ENCODE peak calls at places on chromosome 22, in ten cellular contexts. K is sigmoid colon, R is body of pancreas, W is breast epithelium, H is A549, G is uterus, M is right lobe of liver, O is Peyer's patch, P is IMR-90, B is heart left ventricle. Y is an unnamed sample.
A peak's percentile ranks its signal among the peaks of the same experiment; 100 is the strongest.

GRCh38 chr22:29658171-29658570 is 54.7 kb downstream of the NF2 start:
- DNase-seq in R (no peak), O (no peak), B (no peak), K (no peak), M (no peak), H (no peak), G (no peak), W (no peak), P (no peak), Y (no peak)

GRCh38 chr22:48098243-48098935 is 1335.9 kb downstream of the TBC1D22A start:
- DNase-seq in W (no peak), B (no peak), K (no peak), O (peak; percentile 47), R (no peak), H (no peak), G (peak; percentile 1), P (no peak), M (no peak), Y (no peak)

GRCh38 chr22:30575859-30576258 is 1.4 kb upstream of the GAL3ST1 start:
- DNase-seq in P (no peak), W (no peak), K (no peak), O (no peak), R (peak; percentile 81), B (no peak), M (no peak), G (no peak), H (no peak), Y (no peak)

GRCh38 chr22:28799125-28799833 is 1.1 kb downstream of the XBP1 start:
- DNase-seq in G (peak; percentile 66), H (peak; percentile 71), P (peak; percentile 96), R (peak; percentile 53), O (no peak), B (no peak), W (no peak), K (peak; percentile 91), M (no peak), Y (peak; percentile 44)

GRCh38 chr22:28994522-28994921 is 67.1 kb downstream of the C22orf31 start:
- DNase-seq in H (no peak), R (no peak), K (no peak), G (no peak), O (no peak), W (no peak), M (no peak), P (no peak), B (no peak), Y (no peak)

GRCh38 chr22:33014621-33015020 is 43.6 kb downstream of the SYN3 start:
- DNase-seq in G (no peak), O (peak; percentile 10), K (no peak), B (no peak), P (no peak), R (no peak), M (no peak), W (no peak), H (no peak), Y (peak; percentile 57)

GRCh38 chr22:21762712-21763581 is 27.4 kb upstream of the YPEL1 start:
- DNase-seq in O (no peak), W (no peak), G (no peak), K (no peak), M (no peak), B (no peak), H (no peak), R (no peak), P (no peak), Y (no peak)

GRCh38 chr22:41003976-41004375 is 52.8 kb downstream of the RBX1 start:
- DNase-seq in M (no peak), R (no peak), H (no peak), W (no peak), O (no peak), K (no peak), B (no peak), G (no peak), P (no peak), Y (no peak)

GRCh38 chr22:45777852-45778172 is 106.2 kb downstream of the ATXN10 start:
- DNase-seq in P (no peak), M (no peak), R (no peak), O (no peak), H (no peak), B (no peak), W (no peak), K (no peak), G (no peak), Y (no peak)

GRCh38 chr22:45891996-45892621 is 84.9 kb downstream of the WNT7B start:
- DNase-seq in O (no peak), G (no peak), W (no peak), M (no peak), H (no peak), P (no peak), K (no peak), R (no peak), B (no peak), Y (no peak)

GRCh38 chr22:19120829-19121630 is 1.2 kb downstream of the DGCR2 start:
- DNase-seq in G (no peak), H (peak; percentile 64), B (no peak), O (no peak), K (no peak), W (peak; percentile 70), P (peak; percentile 33), M (peak; percentile 77), R (peak; percentile 88), Y (peak; percentile 40)

GRCh38 chr22:47586038-47586437 is 823.6 kb downstream of the TBC1D22A start:
- DNase-seq in W (no peak), O (no peak), K (peak; percentile 11), R (no peak), M (no peak), B (no peak), H (no peak), G (no peak), P (no peak), Y (no peak)

GRCh38 chr22:37518509-37519267 is 527 bp downstream of the CARD10 start:
- DNase-seq in M (peak; percentile 59), G (no peak), R (peak; percentile 49), W (no peak), P (no peak), O (no peak), B (no peak), H (no peak), K (no peak), Y (no peak)
- H3K27ac ChIP-seq in M (peak overlapping the region; percentile 62), G (peak overlapping the region; percentile 53), R (peak overlapping the region; percentile 46), W (peak overlapping the region; percentile 83), P (peak overlapping the region; percentile 12), O (peak overlapping the region; percentile 86), B (peak overlapping the region; percentile 83), H (peak overlapping the region; percentile 90), K (peak overlapping the region; percentile 53), Y (peak overlapping the region; percentile 71)

GRCh38 chr22:23481369-23481768 is 98.7 kb downstream of the IGLL1 start:
- DNase-seq in K (no peak), H (no peak), P (no peak), G (no peak), O (no peak), M (no peak), W (no peak), R (no peak), B (no peak), Y (no peak)
- TF ChIP-seq POLR2A in K (no peak), H (no peak), P (no peak), G (no peak), O (no peak), M (no peak), W (no peak), R (no peak), B (no peak), Y (no peak)

GRCh38 chr22:39242809-39243442 is 1.9 kb downstream of the PDGFB start:
- DNase-seq in W (peak; percentile 81), P (no peak), H (no peak), B (no peak), G (no peak), K (no peak), M (no peak), R (peak; percentile 89), O (no peak), Y (no peak)
- H3K27ac ChIP-seq in W (peak overlapping the region; percentile 93), P (no peak overlapping the region), H (peak overlapping the region; percentile 70), B (peak overlapping the region; percentile 98), G (peak overlapping the region; percentile 76), K (peak overlapping the region; percentile 76), M (peak overlapping the region; percentile 37), R (peak overlapping the region; percentile 68), O (peak overlapping the region; percentile 79), Y (peak overlapping the region; percentile 26)

DNA sequence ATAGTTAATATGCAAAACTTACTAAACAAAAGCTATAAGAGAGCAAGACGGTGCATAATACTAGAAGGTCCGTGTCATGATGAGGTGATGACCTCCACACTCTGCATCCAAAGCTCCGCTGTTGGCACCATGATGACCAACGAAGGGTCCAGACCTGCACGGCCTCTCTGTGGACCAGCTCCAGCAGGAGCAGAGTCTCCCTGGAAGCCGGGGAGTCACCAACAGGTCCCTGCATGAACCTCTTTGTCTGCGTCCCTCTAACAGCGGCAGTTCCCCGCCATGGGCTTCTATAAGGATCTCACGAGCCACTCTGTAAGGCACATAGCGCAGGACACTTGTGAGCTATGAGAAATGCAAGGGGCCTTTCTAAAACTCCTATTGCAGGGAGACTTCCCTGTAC is 517.3 kb downstream of the BRD1 start:
- DNase-seq in W (no peak), O (no peak), P (no peak), M (peak; percentile 3), B (peak; percentile 6), K (peak; percentile 15), H (no peak), G (no peak), R (no peak), Y (peak; percentile 4)
- TF ChIP-seq POLR2A in W (no peak), O (no peak), P (no peak), M (no peak), B (no peak), K (no peak), H (no peak), G (no peak), R (no peak), Y (no peak)

DNA sequence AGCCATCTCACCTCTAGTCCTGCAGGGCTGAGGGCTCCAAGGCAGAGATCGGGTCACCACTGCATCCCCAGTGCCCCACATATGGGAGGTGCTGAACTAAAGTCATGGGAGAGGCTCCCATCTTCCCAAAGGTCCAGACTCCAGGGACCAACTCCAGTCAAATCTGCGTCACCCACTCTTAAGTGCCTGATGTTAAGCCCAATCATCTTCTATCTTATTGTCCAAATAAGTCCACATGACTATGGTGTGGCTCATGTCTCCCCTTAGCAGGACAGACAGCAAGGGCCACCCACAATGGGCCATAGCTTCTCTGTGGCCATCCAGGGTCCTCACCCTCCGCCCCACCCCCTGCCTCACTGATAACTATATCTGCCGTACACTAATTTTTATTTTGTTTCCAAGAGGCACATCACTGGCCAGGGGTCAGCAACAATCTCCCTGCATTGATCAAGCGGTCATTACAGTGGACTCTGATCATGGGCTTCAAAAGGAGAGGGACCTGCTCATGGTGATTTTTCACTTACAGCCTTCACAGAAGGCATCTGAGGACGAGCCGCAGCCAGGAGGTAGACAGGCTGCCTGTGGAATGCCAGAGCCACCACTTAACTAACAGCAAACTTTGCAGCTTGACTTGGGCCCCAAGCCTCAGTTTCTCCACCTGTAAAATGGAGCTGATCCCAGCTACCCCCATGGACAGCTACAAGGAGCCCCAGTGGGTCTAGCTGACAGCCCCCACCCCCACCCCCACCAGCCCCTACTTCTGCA is 23.3 kb downstream of the MYH9 start:
- DNase-seq in W (no peak), M (no peak), K (no peak), B (no peak), R (no peak), P (no peak), H (no peak), G (no peak), O (no peak), Y (no peak)
- H3K27ac ChIP-seq in W (peak overlapping the region; percentile 92), M (peak overlapping the region; percentile 76), K (peak overlapping the region; percentile 100), B (peak overlapping the region; percentile 79), R (peak overlapping the region; percentile 84), P (peak overlapping the region; percentile 92), H (peak overlapping the region; percentile 83), G (peak overlapping the region; percentile 98), O (peak overlapping the region; percentile 99), Y (peak overlapping the region; percentile 50)